ENCODE peak calls at places on chromosomes 13 and 19, in six cellular contexts. One of them, this sample, is unnamed.

GRCh38 chr19:4081441-4082129 is 14.9 kb upstream of the ZBTB7A start:
- DNase-seq in SK-MEL-5: no peak
- DNase-seq in stimulated activated CD4-positive, alpha-beta T cell treated with anti-CD3 and anti-CD28 coated beads, Interleukin-4, amount 100 ng/mL, for 48 hours: no peak
- DNase-seq in iris pigment epithelial cell: no peak
- DNase-seq in NCI-H460: no peak
- DNase-seq in hepatic stellate cell: no peak
- DNase-seq in this sample: no peak

GRCh38 chr13:94233401-94233800 is 246.1 kb downstream of the DCT start:
- DNase-seq in SK-MEL-5: peak; percentile 85
- DNase-seq in stimulated activated CD4-positive, alpha-beta T cell treated with anti-CD3 and anti-CD28 coated beads, Interleukin-4, amount 100 ng/mL, for 48 hours: no peak
- DNase-seq in iris pigment epithelial cell: peak; percentile 97
- DNase-seq in NCI-H460: peak; percentile 66
- DNase-seq in hepatic stellate cell: peak; percentile 42
- DNase-seq in this sample: peak; percentile 26

GRCh38 chr13:26469602-26470001 is 87.9 kb upstream of the WASF3 start:
- DNase-seq in SK-MEL-5: no peak
- DNase-seq in stimulated activated CD4-positive, alpha-beta T cell treated with anti-CD3 and anti-CD28 coated beads, Interleukin-4, amount 100 ng/mL, for 48 hours: no peak
- DNase-seq in iris pigment epithelial cell: no peak
- DNase-seq in NCI-H460: no peak
- DNase-seq in hepatic stellate cell: no peak
- DNase-seq in this sample: no peak

GRCh38 chr13:31670831-31671617 is 68.3 kb upstream of the RXFP2 start:
- DNase-seq in SK-MEL-5: no peak
- DNase-seq in stimulated activated CD4-positive, alpha-beta T cell treated with anti-CD3 and anti-CD28 coated beads, Interleukin-4, amount 100 ng/mL, for 48 hours: no peak
- DNase-seq in iris pigment epithelial cell: peak; percentile 10
- DNase-seq in NCI-H460: no peak
- DNase-seq in hepatic stellate cell: no peak
- DNase-seq in this sample: no peak

GRCh38 chr13:65600702-65601101 is 1629.4 kb downstream of the PCDH9 start:
- DNase-seq in SK-MEL-5: peak; percentile 35
- DNase-seq in stimulated activated CD4-positive, alpha-beta T cell treated with anti-CD3 and anti-CD28 coated beads, Interleukin-4, amount 100 ng/mL, for 48 hours: no peak
- DNase-seq in iris pigment epithelial cell: peak; percentile 87
- DNase-seq in NCI-H460: peak; percentile 11
- DNase-seq in hepatic stellate cell: no peak
- DNase-seq in this sample: no peak

GRCh38 chr19:38971672-38972071 is 3.9 kb downstream of the FBXO17 start:
- DNase-seq in SK-MEL-5: no peak
- DNase-seq in stimulated activated CD4-positive, alpha-beta T cell treated with anti-CD3 and anti-CD28 coated beads, Interleukin-4, amount 100 ng/mL, for 48 hours: no peak
- DNase-seq in iris pigment epithelial cell: no peak
- DNase-seq in NCI-H460: no peak
- DNase-seq in hepatic stellate cell: no peak
- DNase-seq in this sample: no peak

GRCh38 chr19:778910-779653 is 18.2 kb upstream of the PTBP1 start:
- DNase-seq in SK-MEL-5: peak; percentile 59
- DNase-seq in stimulated activated CD4-positive, alpha-beta T cell treated with anti-CD3 and anti-CD28 coated beads, Interleukin-4, amount 100 ng/mL, for 48 hours: no peak
- DNase-seq in iris pigment epithelial cell: peak; percentile 96
- DNase-seq in NCI-H460: peak; percentile 68
- DNase-seq in hepatic stellate cell: peak; percentile 91
- DNase-seq in this sample: peak; percentile 55

GRCh38 chr13:21079761-21080730 is 18.7 kb upstream of the LATS2 start:
- DNase-seq in SK-MEL-5: peak; percentile 22
- DNase-seq in stimulated activated CD4-positive, alpha-beta T cell treated with anti-CD3 and anti-CD28 coated beads, Interleukin-4, amount 100 ng/mL, for 48 hours: no peak
- DNase-seq in iris pigment epithelial cell: peak; percentile 92
- DNase-seq in NCI-H460: no peak
- DNase-seq in hepatic stellate cell: peak; percentile 67
- DNase-seq in this sample: peak; percentile 96

GRCh38 chr13:25180795-25181537 is 8.9 kb upstream of the AMER2 start:
- DNase-seq in SK-MEL-5: no peak
- DNase-seq in stimulated activated CD4-positive, alpha-beta T cell treated with anti-CD3 and anti-CD28 coated beads, Interleukin-4, amount 100 ng/mL, for 48 hours: no peak
- DNase-seq in iris pigment epithelial cell: no peak
- DNase-seq in NCI-H460: no peak
- DNase-seq in hepatic stellate cell: no peak
- DNase-seq in this sample: no peak

GRCh38 chr13:77176350-77176749 is 149.4 kb upstream of the FBXL3 start:
- DNase-seq in SK-MEL-5: no peak
- DNase-seq in stimulated activated CD4-positive, alpha-beta T cell treated with anti-CD3 and anti-CD28 coated beads, Interleukin-4, amount 100 ng/mL, for 48 hours: no peak
- DNase-seq in iris pigment epithelial cell: peak; percentile 91
- DNase-seq in NCI-H460: no peak
- DNase-seq in hepatic stellate cell: no peak
- DNase-seq in this sample: no peak

GRCh38 chr13:98405107-98405571 is 171.8 kb downstream of the STK24 start:
- DNase-seq in SK-MEL-5: no peak
- DNase-seq in stimulated activated CD4-positive, alpha-beta T cell treated with anti-CD3 and anti-CD28 coated beads, Interleukin-4, amount 100 ng/mL, for 48 hours: no peak
- DNase-seq in iris pigment epithelial cell: peak; percentile 11
- DNase-seq in NCI-H460: no peak
- DNase-seq in hepatic stellate cell: no peak
- DNase-seq in this sample: no peak

GRCh38 chr19:42343344-42344110 is 18.1 kb downstream of the MEGF8 start:
- DNase-seq in SK-MEL-5: no peak
- DNase-seq in stimulated activated CD4-positive, alpha-beta T cell treated with anti-CD3 and anti-CD28 coated beads, Interleukin-4, amount 100 ng/mL, for 48 hours: no peak
- DNase-seq in iris pigment epithelial cell: no peak
- DNase-seq in NCI-H460: no peak
- DNase-seq in hepatic stellate cell: no peak
- DNase-seq in this sample: no peak

GRCh38 chr19:12937243-12938053 is 961 bp upstream of the CALR start:
- DNase-seq in SK-MEL-5: no peak
- DNase-seq in stimulated activated CD4-positive, alpha-beta T cell treated with anti-CD3 and anti-CD28 coated beads, Interleukin-4, amount 100 ng/mL, for 48 hours: no peak
- DNase-seq in iris pigment epithelial cell: no peak
- DNase-seq in NCI-H460: no peak
- DNase-seq in hepatic stellate cell: peak; percentile 60
- DNase-seq in this sample: peak; percentile 75

GRCh38 chr13:30997697-30998547 is 65.5 kb downstream of the TEX26 start:
- DNase-seq in SK-MEL-5: no peak
- DNase-seq in stimulated activated CD4-positive, alpha-beta T cell treated with anti-CD3 and anti-CD28 coated beads, Interleukin-4, amount 100 ng/mL, for 48 hours: no peak
- DNase-seq in iris pigment epithelial cell: no peak
- DNase-seq in NCI-H460: no peak
- DNase-seq in hepatic stellate cell: no peak
- DNase-seq in this sample: no peak

GRCh38 chr19:459724-460511 is 915 bp downstream of the SHC2 start:
- DNase-seq in SK-MEL-5: peak; percentile 50
- DNase-seq in stimulated activated CD4-positive, alpha-beta T cell treated with anti-CD3 and anti-CD28 coated beads, Interleukin-4, amount 100 ng/mL, for 48 hours: peak; percentile 23
- DNase-seq in iris pigment epithelial cell: peak; percentile 42
- DNase-seq in NCI-H460: peak; percentile 27
- DNase-seq in hepatic stellate cell: peak; percentile 61
- DNase-seq in this sample: peak; percentile 63

GRCh38 chr13:30364133-30364532 is 56.8 kb upstream of the KATNAL1 start:
- DNase-seq in SK-MEL-5: no peak
- DNase-seq in stimulated activated CD4-positive, alpha-beta T cell treated with anti-CD3 and anti-CD28 coated beads, Interleukin-4, amount 100 ng/mL, for 48 hours: no peak
- DNase-seq in iris pigment epithelial cell: peak; percentile 37
- DNase-seq in NCI-H460: peak; percentile 8
- DNase-seq in hepatic stellate cell: no peak
- DNase-seq in this sample: peak; percentile 87

GRCh38 chr19:7637374-7638256 is 705 bp downstream of the STXBP2 start:
- DNase-seq in SK-MEL-5: no peak
- DNase-seq in stimulated activated CD4-positive, alpha-beta T cell treated with anti-CD3 and anti-CD28 coated beads, Interleukin-4, amount 100 ng/mL, for 48 hours: no peak
- DNase-seq in iris pigment epithelial cell: peak; percentile 28
- DNase-seq in NCI-H460: no peak
- DNase-seq in hepatic stellate cell: peak; percentile 44
- DNase-seq in this sample: peak; percentile 22

GRCh38 chr19:43651758-43652545 is 12.3 kb upstream of the CADM4 start:
- DNase-seq in SK-MEL-5: peak; percentile 82
- DNase-seq in stimulated activated CD4-positive, alpha-beta T cell treated with anti-CD3 and anti-CD28 coated beads, Interleukin-4, amount 100 ng/mL, for 48 hours: no peak
- DNase-seq in iris pigment epithelial cell: peak; percentile 70
- DNase-seq in NCI-H460: peak; percentile 52
- DNase-seq in hepatic stellate cell: peak; percentile 75
- DNase-seq in this sample: peak; percentile 77

GRCh38 chr19:16463991-16464575 is 7.7 kb downstream of the EPS15L1 start:
- DNase-seq in SK-MEL-5: no peak
- DNase-seq in stimulated activated CD4-positive, alpha-beta T cell treated with anti-CD3 and anti-CD28 coated beads, Interleukin-4, amount 100 ng/mL, for 48 hours: no peak
- DNase-seq in iris pigment epithelial cell: peak; percentile 84
- DNase-seq in NCI-H460: no peak
- DNase-seq in hepatic stellate cell: peak; percentile 36
- DNase-seq in this sample: no peak

GRCh38 chr13:113904411-113904810 is 40.5 kb upstream of the GAS6 start:
- DNase-seq in SK-MEL-5: peak; percentile 66
- DNase-seq in stimulated activated CD4-positive, alpha-beta T cell treated with anti-CD3 and anti-CD28 coated beads, Interleukin-4, amount 100 ng/mL, for 48 hours: no peak
- DNase-seq in iris pigment epithelial cell: peak; percentile 39
- DNase-seq in NCI-H460: peak; percentile 36
- DNase-seq in hepatic stellate cell: no peak
- DNase-seq in this sample: peak; percentile 62

GRCh38 chr19:4088975-4089374 is 22.3 kb upstream of the ZBTB7A start:
- DNase-seq in SK-MEL-5: no peak
- DNase-seq in stimulated activated CD4-positive, alpha-beta T cell treated with anti-CD3 and anti-CD28 coated beads, Interleukin-4, amount 100 ng/mL, for 48 hours: no peak
- DNase-seq in iris pigment epithelial cell: no peak
- DNase-seq in NCI-H460: no peak
- DNase-seq in hepatic stellate cell: no peak
- DNase-seq in this sample: no peak

GRCh38 chr13:95226932-95227718 is 74.1 kb downstream of the ABCC4 start:
- DNase-seq in SK-MEL-5: no peak
- DNase-seq in stimulated activated CD4-positive, alpha-beta T cell treated with anti-CD3 and anti-CD28 coated beads, Interleukin-4, amount 100 ng/mL, for 48 hours: no peak
- DNase-seq in iris pigment epithelial cell: no peak
- DNase-seq in NCI-H460: no peak
- DNase-seq in hepatic stellate cell: no peak
- DNase-seq in this sample: peak; percentile 11

GRCh38 chr13:30052127-30052526 is 201.7 kb upstream of the UBL3 start:
- DNase-seq in SK-MEL-5: no peak
- DNase-seq in stimulated activated CD4-positive, alpha-beta T cell treated with anti-CD3 and anti-CD28 coated beads, Interleukin-4, amount 100 ng/mL, for 48 hours: no peak
- DNase-seq in iris pigment epithelial cell: no peak
- DNase-seq in NCI-H460: no peak
- DNase-seq in hepatic stellate cell: no peak
- DNase-seq in this sample: no peak

GRCh38 chr19:17765069-17765618 is 13.9 kb downstream of the FCHO1 start:
- DNase-seq in SK-MEL-5: no peak
- DNase-seq in stimulated activated CD4-positive, alpha-beta T cell treated with anti-CD3 and anti-CD28 coated beads, Interleukin-4, amount 100 ng/mL, for 48 hours: no peak
- DNase-seq in iris pigment epithelial cell: no peak
- DNase-seq in NCI-H460: peak; percentile 54
- DNase-seq in hepatic stellate cell: no peak
- DNase-seq in this sample: no peak

GRCh38 chr13:36548129-36548528 is 115.8 kb downstream of the CCNA1 start:
- DNase-seq in SK-MEL-5: no peak
- DNase-seq in stimulated activated CD4-positive, alpha-beta T cell treated with anti-CD3 and anti-CD28 coated beads, Interleukin-4, amount 100 ng/mL, for 48 hours: no peak
- DNase-seq in iris pigment epithelial cell: no peak
- DNase-seq in NCI-H460: no peak
- DNase-seq in hepatic stellate cell: no peak
- DNase-seq in this sample: no peak

GRCh38 chr13:93145199-93145598 is 81.4 kb upstream of the GPC6 start:
- DNase-seq in SK-MEL-5: no peak
- DNase-seq in stimulated activated CD4-positive, alpha-beta T cell treated with anti-CD3 and anti-CD28 coated beads, Interleukin-4, amount 100 ng/mL, for 48 hours: no peak
- DNase-seq in iris pigment epithelial cell: no peak
- DNase-seq in NCI-H460: no peak
- DNase-seq in hepatic stellate cell: no peak
- DNase-seq in this sample: no peak

GRCh38 chr13:46124967-46125933 is 20.4 kb upstream of the CPB2 start:
- DNase-seq in SK-MEL-5: peak; percentile 32
- DNase-seq in stimulated activated CD4-positive, alpha-beta T cell treated with anti-CD3 and anti-CD28 coated beads, Interleukin-4, amount 100 ng/mL, for 48 hours: no peak
- DNase-seq in iris pigment epithelial cell: no peak
- DNase-seq in NCI-H460: no peak
- DNase-seq in hepatic stellate cell: no peak
- DNase-seq in this sample: peak; percentile 75

GRCh38 chr13:33218020-33218419 is 67.5 kb downstream of the STARD13 start:
- DNase-seq in SK-MEL-5: no peak
- DNase-seq in stimulated activated CD4-positive, alpha-beta T cell treated with anti-CD3 and anti-CD28 coated beads, Interleukin-4, amount 100 ng/mL, for 48 hours: no peak
- DNase-seq in iris pigment epithelial cell: peak; percentile 89
- DNase-seq in NCI-H460: no peak
- DNase-seq in hepatic stellate cell: no peak
- DNase-seq in this sample: no peak

GRCh38 chr13:76820759-76821158 is 65.4 kb downstream of the KCTD12 start:
- DNase-seq in SK-MEL-5: peak; percentile 10
- DNase-seq in stimulated activated CD4-positive, alpha-beta T cell treated with anti-CD3 and anti-CD28 coated beads, Interleukin-4, amount 100 ng/mL, for 48 hours: no peak
- DNase-seq in iris pigment epithelial cell: no peak
- DNase-seq in NCI-H460: no peak
- DNase-seq in hepatic stellate cell: no peak
- DNase-seq in this sample: no peak

GRCh38 chr13:39527961-39528720 is 74.9 kb downstream of the LHFPL6 start:
- DNase-seq in SK-MEL-5: no peak
- DNase-seq in stimulated activated CD4-positive, alpha-beta T cell treated with anti-CD3 and anti-CD28 coated beads, Interleukin-4, amount 100 ng/mL, for 48 hours: no peak
- DNase-seq in iris pigment epithelial cell: peak; percentile 96
- DNase-seq in NCI-H460: peak; percentile 56
- DNase-seq in hepatic stellate cell: peak; percentile 84
- DNase-seq in this sample: peak; percentile 80

This sample was measured in endothelial cell of umbilical vein.